ENCODE peak calls at places on chromosomes 5 and 9, in six cellular contexts. W is nephron progenitor cell, I is GM12864, T is psoas muscle, D is right atrium auricular region, K is foreskin fibroblast. O is an unnamed sample.

GRCh38 chr9:4117835-4118610 is 181.8 kb downstream of the GLIS3 start:
- DNase-seq in K (no peak), D (no peak), T (peak), I (peak), W (no peak), O (peak)

GRCh38 chr5:38872826-38873225 is 27.0 kb downstream of the OSMR start:
- DNase-seq in K (no peak), W (no peak), T (no peak), D (no peak), I (no peak), O (no peak)

GRCh38 chr9:90300901-90301688 is 341.5 kb downstream of the DIRAS2 start:
- DNase-seq in W (no peak), T (peak), I (no peak), K (peak), D (peak), O (no peak)

GRCh38 chr5:142201471-142201887 is 92.9 kb downstream of the NDFIP1 start:
- DNase-seq in K (peak), D (no peak), T (no peak), W (no peak), I (no peak), O (no peak)

GRCh38 chr5:127612441-127613141 is 36.3 kb upstream of the CTXN3 start:
- DNase-seq in I (no peak), T (no peak), W (no peak), K (no peak), D (no peak), O (no peak)

GRCh38 chr5:150116667-150117395 is 30.5 kb upstream of the CSF1R start:
- DNase-seq in D (peak), T (no peak), W (no peak), I (no peak), K (no peak), O (no peak)

GRCh38 chr9:19754921-19755320 is 33.9 kb downstream of the SLC24A2 start:
- DNase-seq in I (no peak), K (no peak), D (no peak), W (no peak), T (no peak), O (no peak)

GRCh38 chr9:69946800-69947437 is 96.7 kb upstream of the MAMDC2 start:
- DNase-seq in I (no peak), W (no peak), T (no peak), K (peak), D (no peak), O (no peak)

GRCh38 chr9:77534376-77535057 is 113.6 kb downstream of the GNA14 start:
- DNase-seq in K (no peak), W (no peak), T (no peak), D (no peak), I (no peak), O (no peak)

GRCh38 chr5:68315679-68316271 is 100.2 kb downstream of the PIK3R1 start:
- DNase-seq in K (no peak), W (no peak), T (no peak), I (no peak), D (no peak), O (peak)

GRCh38 chr5:14397717-14398116 is 183.9 kb upstream of the OTULINL start:
- DNase-seq in D (no peak), I (no peak), W (no peak), T (no peak), K (peak), O (no peak)

DNA sequence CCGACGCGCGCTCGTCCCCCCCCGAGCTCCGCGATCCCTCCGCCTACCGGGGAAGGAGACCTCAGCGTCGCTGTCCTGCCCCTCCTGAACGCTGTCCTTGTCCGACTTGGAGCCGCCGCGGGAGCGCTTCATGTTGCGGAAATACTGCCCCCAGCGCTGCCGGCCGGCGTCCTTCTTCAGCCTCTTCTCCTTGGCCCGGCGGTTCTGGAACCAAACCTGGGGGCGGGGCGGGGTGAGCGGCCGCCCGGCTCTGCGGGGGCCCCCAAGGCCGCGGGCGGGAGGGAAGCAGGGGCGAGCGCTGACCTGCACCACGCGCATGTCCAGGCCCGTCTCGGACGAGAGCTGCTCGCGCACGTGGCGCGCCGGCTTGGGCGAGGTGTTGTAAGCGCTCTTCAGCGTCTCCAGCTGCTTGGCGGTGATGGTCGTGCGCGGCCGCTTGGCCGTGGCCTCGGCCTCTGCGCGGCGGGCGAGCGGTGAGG is 6.3 kb downstream of the LHX3 start:
- DNase-seq in D (no peak), I (no peak), K (no peak), W (peak), T (no peak), O (no peak)
- TF ChIP-seq CTCF in D (no peak), I (no peak), K (no peak), W (no peak), T (no peak), O (no peak)

GRCh38 chr5:79642210-79642609 is 30.0 kb downstream of the TENT2 start:
- DNase-seq in T (no peak), W (no peak), I (no peak), D (no peak), K (no peak), O (no peak)
- TF ChIP-seq CTCF in T (no peak), W (no peak), I (no peak), D (no peak), K (no peak), O (no peak)

DNA sequence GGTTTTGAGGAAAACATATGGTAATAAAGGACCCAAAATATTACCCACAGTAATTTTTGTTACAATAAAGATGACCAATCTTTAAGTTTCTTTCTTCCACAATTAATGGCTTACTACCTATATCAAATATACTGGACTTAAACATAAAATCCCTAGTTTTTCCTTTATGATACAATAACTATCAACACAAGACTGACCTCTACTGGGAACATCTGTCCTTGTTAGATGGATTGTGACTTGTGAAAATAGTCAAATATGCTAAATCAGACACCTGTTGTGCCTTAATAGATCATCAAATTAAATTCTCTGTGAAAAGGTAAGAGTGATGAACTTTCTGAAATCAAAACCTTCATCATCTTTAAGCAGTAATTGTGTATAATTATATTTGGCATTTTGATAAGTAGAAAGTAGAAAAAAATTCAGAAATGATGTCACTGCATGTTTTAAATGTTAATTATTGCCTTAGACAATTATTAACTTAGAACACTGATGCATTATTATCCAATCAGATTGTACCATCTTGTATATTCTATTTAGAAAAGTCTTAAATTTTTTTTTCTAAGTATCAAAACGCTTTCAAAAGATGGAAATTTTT is 113.6 kb downstream of the DEPDC1B start:
- DNase-seq in W (no peak), T (no peak), D (no peak), K (peak), I (no peak), O (peak)
- TF ChIP-seq CTCF in W (peak), T (no peak), D (no peak), K (peak), I (peak), O (peak)

GRCh38 chr5:179287631-179288030 is 57.6 kb downstream of the ADAMTS2 start:
- DNase-seq in T (no peak), K (no peak), D (no peak), I (no peak), W (no peak), O (no peak)

GRCh38 chr5:179288101-179288808 is 57.0 kb downstream of the ADAMTS2 start:
- DNase-seq in K (no peak), W (no peak), T (no peak), I (no peak), D (no peak), O (no peak)

GRCh38 chr5:179287071-179287470 is 58.2 kb downstream of the ADAMTS2 start:
- DNase-seq in W (no peak), T (no peak), K (no peak), I (no peak), D (no peak), O (no peak)

GRCh38 chr5:179284751-179285191 is 60.5 kb downstream of the ADAMTS2 start:
- DNase-seq in I (no peak), K (no peak), T (no peak), D (no peak), W (no peak), O (no peak)

GRCh38 chr5:179285236-179285635 is 60.0 kb downstream of the ADAMTS2 start:
- DNase-seq in W (peak), K (no peak), D (peak), T (peak), I (no peak), O (no peak)
- TF ChIP-seq CTCF in W (no peak), K (no peak), D (no peak), T (no peak), I (no peak), O (no peak)

GRCh38 chr5:37047947-37048346 is 171.4 kb downstream of the NIPBL start:
- DNase-seq in D (no peak), K (no peak), I (no peak), W (no peak), T (no peak), O (no peak)

GRCh38 chr5:37039824-37040223 is 163.3 kb downstream of the NIPBL start:
- DNase-seq in W (no peak), D (no peak), I (no peak), K (no peak), T (no peak), O (no peak)

GRCh38 chr5:37044120-37044519 is 167.6 kb downstream of the NIPBL start:
- DNase-seq in K (no peak), W (no peak), I (no peak), T (no peak), D (no peak), O (no peak)

GRCh38 chr5:37045703-37046102 is 169.1 kb downstream of the NIPBL start:
- DNase-seq in D (no peak), W (no peak), I (no peak), T (no peak), K (no peak), O (no peak)

GRCh38 chr5:37043693-37044092 is 167.1 kb downstream of the NIPBL start:
- DNase-seq in T (no peak), W (no peak), D (no peak), K (no peak), I (no peak), O (no peak)
- TF ChIP-seq CTCF in T (no peak), W (no peak), D (no peak), K (peak), I (peak), O (peak)

GRCh38 chr9:137095664-137096517 is 9.1 kb downstream of the MAN1B1 start:
- DNase-seq in T (no peak), K (no peak), I (peak), W (no peak), D (no peak), O (peak)
- TF ChIP-seq CTCF in T (no peak), K (no peak), I (peak), W (no peak), D (no peak), O (peak)

O was measured in GM13977.